ENCODE peak calls at places on chromosomes 5 and 9, in five cellular contexts. E is stomach, X is heart left ventricle, L is ovary, K is PC-9. Z is an unnamed sample. For H3K4me1, the result is how much of the 10 kb centered on the place peaks cover.

GRCh38 chr5:134784241-134784920 is 25.8 kb downstream of the DDX46 start:
- DNase-seq in X (no peak), K (no peak), E (no peak), L (no peak), Z (no peak)

GRCh38 chr5:35253582-35253981 is 23.3 kb upstream of the PRLR start:
- DNase-seq in E (no peak), K (no peak), L (no peak), X (no peak), Z (no peak)

GRCh38 chr9:133585481-133586367 is 23.5 kb downstream of the FAM163B start:
- DNase-seq in E (no peak), L (no peak), X (no peak), K (no peak), Z (no peak)

GRCh38 chr5:35313296-35313695 is 83.0 kb upstream of the PRLR start:
- DNase-seq in X (no peak), E (no peak), L (no peak), K (no peak), Z (no peak)

GRCh38 chr9:78919701-78920100 is 622.8 kb downstream of the PSAT1 start:
- DNase-seq in L (no peak), K (no peak), X (no peak), E (no peak), Z (no peak)

GRCh38 chr5:62256161-62257017 is 49.6 kb upstream of the KIF2A start:
- DNase-seq in K (no peak), X (no peak), L (no peak), E (no peak), Z (no peak)

GRCh38 chr5:8019719-8020218 is 150.8 kb downstream of the MTRR start:
- DNase-seq in E (no peak), L (no peak), X (no peak), K (no peak), Z (no peak)

GRCh38 chr5:168479166-168479565 is 7.1 kb upstream of the RARS1 start:
- DNase-seq in X (no peak), K (no peak), L (no peak), E (no peak), Z (no peak)

GRCh38 chr5:329106-329757 is 7.7 kb downstream of the AHRR start:
- DNase-seq in L (no peak), E (no peak), X (no peak), K (peak), Z (no peak)

GRCh38 chr5:141868541-141868940 is 9.7 kb downstream of the PCDH1 start:
- DNase-seq in E (no peak), X (no peak), K (no peak), L (no peak), Z (no peak)

GRCh38 chr9:22005700-22006605 is 3.2 kb downstream of the CDKN2B start:
- DNase-seq in E (no peak), K (no peak), X (no peak), L (no peak), Z (no peak)

GRCh38 chr5:129904667-129905466 is 602 bp downstream of the CHSY3 start:
- DNase-seq in K (no peak), X (peak), L (peak), E (no peak), Z (peak)

GRCh38 chr5:53438486-53439472 is 41.6 kb upstream of the FST start:
- DNase-seq in L (no peak), E (no peak), K (no peak), X (no peak), Z (no peak)

DNA sequence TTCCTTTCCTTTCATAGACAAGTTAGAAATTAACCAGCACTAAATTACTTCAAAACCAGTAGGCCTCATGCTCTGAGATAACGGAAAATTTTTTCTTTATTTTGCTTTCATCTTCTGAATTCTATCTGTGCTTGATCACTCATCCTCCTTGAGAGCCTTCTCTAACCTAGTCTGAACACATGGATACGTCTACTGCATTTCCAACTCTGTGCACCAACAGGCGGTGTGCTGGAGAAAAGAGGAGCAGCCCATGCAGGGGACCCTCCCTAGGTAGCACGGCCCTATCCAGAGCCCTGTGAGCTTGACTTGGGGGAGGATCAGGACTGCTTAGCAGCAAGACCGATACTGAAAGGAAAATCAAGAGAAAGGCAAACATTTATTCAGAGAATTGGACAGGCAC is 149.8 kb downstream of the AUH start:
- DNase-seq in X (no peak), K (no peak), L (no peak), E (peak), Z (no peak)
- H3K4me3 ChIP-seq in X (no peak), K (no peak), L (no peak), E (peak), Z (no peak)

GRCh38 chr9:6632516-6633328 is 12.8 kb downstream of the GLDC start:
- DNase-seq in E (no peak), L (no peak), X (no peak), K (no peak), Z (no peak)
- H3K4me1 ChIP-seq in E (under half), L (under half), X (under half), K (under half), Z (under half)

DNA sequence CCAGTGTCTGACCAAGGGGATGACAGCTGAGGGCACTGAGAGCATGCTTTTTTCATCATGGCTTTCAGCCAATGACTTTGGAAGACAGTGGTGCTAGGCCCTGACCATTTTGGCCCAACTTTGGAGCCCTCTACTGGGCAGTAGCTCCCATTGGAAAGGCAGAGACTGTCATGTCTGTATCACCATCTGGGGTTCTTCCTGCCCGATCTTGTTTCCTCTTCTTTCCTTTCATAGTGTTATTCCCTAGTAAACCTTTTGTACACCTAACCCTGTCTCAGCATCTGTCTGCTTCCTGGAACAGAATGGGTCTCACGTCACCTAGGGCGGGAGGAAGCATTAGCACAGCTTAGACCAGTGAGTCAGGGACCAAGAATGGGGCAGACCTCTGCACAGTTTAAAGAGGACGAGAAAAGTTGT is 97.4 kb upstream of the MAST4 start:
- DNase-seq in L (no peak), K (no peak), E (no peak), X (peak), Z (no peak)
- TF ChIP-seq CTCF in L (no peak), K (no peak), E (no peak), X (peak), Z (no peak)

GRCh38 chr5:105917189-105917588 is 1753.5 kb downstream of the EFNA5 start:
- DNase-seq in K (no peak), E (no peak), L (no peak), X (no peak), Z (no peak)
- H3K4me3 ChIP-seq in K (no peak), E (no peak), L (no peak), X (no peak), Z (no peak)

Z was measured in lung.